ENCODE peak calls at places on chromosomes 3 and 15, in six cellular contexts. I, X, K, E, C and N are unnamed samples.

GRCh38 chr3:18633002-18633401 is 207.9 kb upstream of the SATB1 start:
- DNase-seq in I (peak; percentile 25), X (no peak), K (no peak), E (no peak), C (no peak), N (no peak)

GRCh38 chr3:157436583-157437300 is at the start of gene PTX3:
- DNase-seq in I (no peak), X (peak; percentile 68), K (peak; percentile 33), E (peak; percentile 70), C (no peak), N (no peak)

GRCh38 chr15:31207246-31207645 is 105.7 kb upstream of the TRPM1 start:
- DNase-seq in I (no peak), X (no peak), K (no peak), E (no peak), C (no peak), N (no peak)

GRCh38 chr3:3800685-3801509 is 1.7 kb downstream of the LRRN1 start:
- DNase-seq in I (peak; percentile 61), X (no peak), K (peak; percentile 47), E (peak; percentile 72), C (no peak), N (peak; percentile 30)

GRCh38 chr15:39628821-39629220 is 47.9 kb downstream of the THBS1 start:
- DNase-seq in I (no peak), X (no peak), K (no peak), E (no peak), C (no peak), N (no peak)

GRCh38 chr3:111999924-112000835 is 1.5 kb downstream of the TAGLN3 start:
- DNase-seq in I (no peak), X (no peak), K (no peak), E (no peak), C (no peak), N (no peak)

GRCh38 chr3:80663426-80663825 is 895.6 kb upstream of the ROBO1 start:
- DNase-seq in I (no peak), X (no peak), K (no peak), E (no peak), C (no peak), N (no peak)

GRCh38 chr15:36965561-36966342 is 134.6 kb downstream of the MEIS2 start:
- DNase-seq in I (no peak), X (no peak), K (no peak), E (no peak), C (no peak), N (no peak)

GRCh38 chr3:57518276-57518914 is 25.7 kb downstream of the DNAH12 start:
- DNase-seq in I (no peak), X (no peak), K (no peak), E (no peak), C (no peak), N (no peak)

GRCh38 chr3:146581080-146581601 is 24.0 kb downstream of the PLSCR5 start:
- DNase-seq in I (no peak), X (no peak), K (no peak), E (no peak), C (no peak), N (no peak)

GRCh38 chr3:181709537-181710279 is 2.0 kb upstream of the SOX2 start:
- DNase-seq in I (peak; percentile 85), X (peak; percentile 40), K (peak; percentile 88), E (peak; percentile 83), C (peak; percentile 14), N (peak; percentile 75)

GRCh38 chr3:66367979-66368378 is 132.8 kb downstream of the LRIG1 start:
- DNase-seq in I (no peak), X (no peak), K (no peak), E (no peak), C (no peak), N (no peak)

GRCh38 chr15:99143655-99144610 is 39.1 kb downstream of the SYNM start:
- DNase-seq in I (peak; percentile 39), X (peak; percentile 27), K (no peak), E (no peak), C (no peak), N (no peak)

GRCh38 chr3:20141841-20142240 is 44.2 kb downstream of the SGO1 start:
- DNase-seq in I (no peak), X (no peak), K (peak; percentile 13), E (no peak), C (no peak), N (no peak)

GRCh38 chr3:37863552-37863865 is 1.8 kb downstream of the CTDSPL start:
- DNase-seq in I (no peak), X (no peak), K (no peak), E (no peak), C (no peak), N (no peak)

GRCh38 chr3:37862712-37863551 is 1.3 kb downstream of the CTDSPL start:
- DNase-seq in I (no peak), X (peak; percentile 45), K (peak; percentile 19), E (no peak), C (no peak), N (no peak)

GRCh38 chr3:37864904-37865303 is 3.2 kb downstream of the CTDSPL start:
- DNase-seq in I (no peak), X (no peak), K (no peak), E (no peak), C (no peak), N (no peak)

GRCh38 chr3:37862219-37862711 is 585 bp downstream of the CTDSPL start:
- DNase-seq in I (peak; percentile 51), X (no peak), K (peak; percentile 53), E (peak; percentile 83), C (no peak), N (peak; percentile 23)

GRCh38 chr3:37863949-37864822 is 2.5 kb downstream of the CTDSPL start:
- DNase-seq in I (no peak), X (no peak), K (no peak), E (no peak), C (no peak), N (no peak)
- TF ChIP-seq CTCF in I (no peak), X (no peak), K (no peak), E (no peak), C (no peak), N (no peak)

GRCh38 chr3:98039322-98040024 is 4.4 kb upstream of the GABRR3 start:
- DNase-seq in I (peak; percentile 59), X (peak; percentile 82), K (peak; percentile 75), E (no peak), C (peak; percentile 40), N (peak; percentile 43)
- TF ChIP-seq CTCF in I (peak; percentile 86), X (peak; percentile 97), K (peak; percentile 90), E (peak; percentile 84), C (peak; percentile 98), N (peak; percentile 93)

GRCh38 chr3:186383026-186383993 is 21.3 kb upstream of the DGKG start:
- DNase-seq in I (no peak), X (no peak), K (no peak), E (no peak), C (no peak), N (no peak)
- TF ChIP-seq CTCF in I (no peak), X (no peak), K (no peak), E (no peak), C (no peak), N (no peak)

GRCh38 chr3:65245133-65246076 is 557.6 kb upstream of the ADAMTS9 start:
- DNase-seq in I (no peak), X (no peak), K (no peak), E (no peak), C (no peak), N (no peak)
- TF ChIP-seq CTCF in I (no peak), X (peak; percentile 39), K (peak; percentile 64), E (peak; percentile 40), C (no peak), N (no peak)

DNA sequence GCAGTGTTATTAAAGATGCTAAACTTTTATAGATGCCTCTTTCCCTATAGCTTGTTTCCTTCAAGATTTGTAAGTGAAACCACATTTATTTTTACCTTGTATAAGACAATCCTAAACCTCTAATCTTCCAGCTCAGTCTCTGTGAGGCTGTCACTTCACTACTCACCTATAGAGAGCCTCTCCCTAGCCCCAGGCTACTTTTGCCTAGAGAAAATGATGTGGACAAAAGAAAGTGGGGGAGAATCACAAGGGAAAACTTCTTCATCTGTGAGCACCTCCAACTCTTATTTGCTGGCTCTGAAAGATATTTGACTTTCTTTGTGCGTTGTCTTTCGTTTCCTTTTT is 74.9 kb upstream of the SCN5A start:
- DNase-seq in I (no peak), X (no peak), K (no peak), E (no peak), C (no peak), N (no peak)
- TF ChIP-seq CTCF in I (no peak), X (no peak), K (no peak), E (no peak), C (no peak), N (no peak)

DNA sequence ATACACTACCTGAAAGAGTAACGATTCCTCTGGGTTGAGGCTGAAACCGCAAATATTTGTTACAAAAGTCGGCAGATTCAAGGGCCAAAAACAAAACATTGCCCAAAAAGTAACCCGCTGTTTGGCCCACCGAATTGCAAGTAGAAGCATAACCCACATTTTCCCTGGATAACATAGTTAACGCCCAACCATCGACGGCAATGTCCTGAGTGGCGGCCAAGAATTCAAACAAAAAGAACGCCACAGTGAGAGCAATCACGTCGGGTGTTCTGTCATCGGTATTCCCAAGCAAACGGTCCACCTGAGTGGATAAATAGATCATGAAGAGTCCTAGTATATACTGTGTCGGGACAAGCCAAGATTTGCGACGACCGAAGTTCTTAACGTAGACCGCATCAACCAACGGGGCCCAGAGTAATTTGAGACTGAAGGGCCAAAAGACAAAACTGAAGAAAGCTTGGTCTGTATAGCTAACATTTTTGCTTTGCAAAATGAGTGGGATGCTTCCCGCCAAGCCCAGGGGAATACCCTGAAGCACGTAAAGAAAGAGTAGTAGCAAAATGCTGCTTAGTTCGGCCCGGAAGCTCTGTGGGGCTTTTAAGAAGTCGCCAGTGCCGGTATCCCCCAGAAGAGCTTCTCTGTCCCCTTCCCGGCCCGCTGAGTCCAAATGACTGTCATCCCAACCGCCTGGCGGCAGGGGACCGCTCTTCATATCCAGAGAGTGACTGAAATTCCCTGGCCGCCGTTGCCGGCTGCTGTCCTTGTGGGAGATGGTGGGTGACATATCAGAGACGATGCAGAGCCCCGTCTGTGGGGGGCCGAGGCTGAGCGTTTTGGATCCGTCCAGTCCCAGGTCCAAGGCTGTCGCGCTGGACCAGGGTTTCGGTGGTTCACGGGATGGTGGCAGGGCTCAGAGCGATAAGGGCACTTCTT is 747 bp downstream of the SLC33A1 start:
- DNase-seq in I (peak; percentile 29), X (no peak), K (peak; percentile 63), E (peak; percentile 73), C (peak; percentile 5), N (peak; percentile 18)
- TF ChIP-seq CTCF in I (no peak), X (peak; percentile 42), K (no peak), E (peak; percentile 8), C (peak; percentile 18), N (peak; percentile 28)

DNA sequence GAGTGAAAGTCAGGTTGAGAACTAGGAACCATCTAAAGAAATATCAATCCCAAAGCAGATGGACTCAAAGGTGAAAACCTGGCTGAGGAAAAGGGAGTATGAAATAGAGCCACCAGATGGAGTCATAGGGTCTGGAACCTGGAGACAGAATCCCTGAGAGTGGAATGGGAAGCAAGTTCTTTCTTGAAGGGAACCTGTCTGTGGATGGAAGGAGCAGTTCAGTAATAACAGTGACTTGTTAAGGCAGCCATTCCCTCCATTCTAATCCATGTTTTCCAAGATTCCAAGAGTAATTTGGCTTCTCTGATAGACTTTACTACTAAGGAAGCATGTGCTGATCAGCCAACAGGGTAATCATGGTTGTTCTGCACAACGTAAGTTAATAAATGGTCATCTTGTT is 22.5 kb upstream of the AQP9 start:
- DNase-seq in I (no peak), X (peak; percentile 5), K (no peak), E (no peak), C (no peak), N (no peak)
- TF ChIP-seq CTCF in I (no peak), X (peak; percentile 48), K (peak; percentile 32), E (peak; percentile 26), C (no peak), N (no peak)